ENCODE peak calls at places on chromosomes 11 and 22, in four cellular contexts. J is heart left ventricle, U is A549, V is ovary. L is an unnamed sample.

GRCh38 chr22:46916886-46917625 is 154.6 kb downstream of the TBC1D22A start:
- DNase-seq in J (no peak), U (no peak), V (no peak), L (no peak)

GRCh38 chr11:107623183-107623582 is 32.2 kb downstream of the ELMOD1 start:
- DNase-seq in J (no peak), U (no peak), V (no peak), L (peak; percentile 84)

GRCh38 chr22:37000676-37001534 is 18.3 kb downstream of the TST start:
- DNase-seq in J (no peak), U (no peak), V (no peak), L (no peak)

GRCh38 chr22:19709063-19709769 is 5.1 kb upstream of the SEPTIN5 start:
- DNase-seq in J (peak; percentile 21), U (no peak), V (no peak), L (peak; percentile 19)

GRCh38 chr11:28347351-28347750 is 239.2 kb downstream of the METTL15 start:
- DNase-seq in J (no peak), U (no peak), V (no peak), L (no peak)

GRCh38 chr11:116598556-116598955 is 174.2 kb downstream of the BUD13 start:
- DNase-seq in J (no peak), U (no peak), V (no peak), L (no peak)

GRCh38 chr11:119810478-119811232 is 81.7 kb upstream of the NECTIN1 start:
- DNase-seq in J (no peak), U (no peak), V (no peak), L (no peak)

GRCh38 chr11:125923012-125923579 is 18.8 kb downstream of the DDX25 start:
- DNase-seq in J (peak; percentile 61), U (peak; percentile 71), V (peak; percentile 74), L (no peak)

GRCh38 chr11:85444479-85444878 is 182.7 kb downstream of the DLG2 start:
- DNase-seq in J (no peak), U (no peak), V (no peak), L (no peak)

GRCh38 chr11:132184079-132184478 is 813.7 kb downstream of the NTM start:
- DNase-seq in J (no peak), U (no peak), V (no peak), L (no peak)

GRCh38 chr11:7977251-7977917 is 9.8 kb upstream of the EIF3F start:
- DNase-seq in J (no peak), U (peak; percentile 24), V (no peak), L (no peak)

GRCh38 chr22:35467788-35468187 is 67.8 kb downstream of the MCM5 start:
- DNase-seq in J (peak; percentile 74), U (peak; percentile 29), V (peak; percentile 83), L (peak; percentile 39)

GRCh38 chr22:39666495-39666894 is 95.9 kb downstream of the CACNA1I start:
- DNase-seq in J (no peak), U (no peak), V (no peak), L (no peak)

GRCh38 chr11:106917973-106918372 is 100.3 kb downstream of the GUCY1A2 start:
- DNase-seq in J (no peak), U (no peak), V (no peak), L (no peak)

GRCh38 chr11:130133716-130134115 is 25.9 kb upstream of the ST14 start:
- DNase-seq in J (no peak), U (no peak), V (no peak), L (peak; percentile 31)

GRCh38 chr11:64675417-64676252 is 47.4 kb downstream of the NRXN2 start:
- DNase-seq in J (peak; percentile 81), U (peak; percentile 61), V (no peak), L (no peak)

GRCh38 chr22:45565973-45566372 is 63.3 kb downstream of the FBLN1 start:
- DNase-seq in J (no peak), U (no peak), V (no peak), L (no peak)

GRCh38 chr11:57001674-57002401 is 13.1 kb downstream of the OR5AK2 start:
- DNase-seq in J (no peak), U (peak; percentile 37), V (no peak), L (no peak)

GRCh38 chr22:31139066-31139465 is 1.2 kb downstream of the PLA2G3 start:
- DNase-seq in J (no peak), U (no peak), V (no peak), L (no peak)

GRCh38 chr11:554824-555499 is 5.6 kb downstream of the LMNTD2 start:
- DNase-seq in J (peak; percentile 59), U (peak; percentile 81), V (peak; percentile 73), L (no peak)

GRCh38 chr11:12285106-12285505 is 92.3 kb upstream of the PARVA start:
- DNase-seq in J (no peak), U (no peak), V (no peak), L (no peak)

GRCh38 chr11:114399903-114400221 is 449 bp downstream of the C11orf71 start:
- DNase-seq in J (no peak), U (no peak), V (no peak), L (no peak)

GRCh38 chr22:50114221-50114981 is 24.6 kb downstream of the MOV10L1 start:
- DNase-seq in J (no peak), U (no peak), V (peak; percentile 65), L (no peak)

GRCh38 chr11:131973017-131973416 is 602.6 kb downstream of the NTM start:
- DNase-seq in J (no peak), U (no peak), V (no peak), L (no peak)

GRCh38 chr11:84714316-84714780 is 912.8 kb downstream of the DLG2 start:
- DNase-seq in J (peak; percentile 39), U (peak; percentile 58), V (peak; percentile 36), L (peak; percentile 41)

GRCh38 chr11:134702827-134703226 is 290.8 kb upstream of the B3GAT1 start:
- DNase-seq in J (no peak), U (no peak), V (no peak), L (no peak)

GRCh38 chr22:38467438-38467903 is 425 bp upstream of the KDELR3 start:
- DNase-seq in J (no peak), U (no peak), V (no peak), L (no peak)

GRCh38 chr22:38469306-38469781 is 1.4 kb downstream of the KDELR3 start:
- DNase-seq in J (no peak), U (no peak), V (no peak), L (no peak)

GRCh38 chr22:38468761-38469305 is 937 bp downstream of the KDELR3 start:
- DNase-seq in J (no peak), U (no peak), V (peak; percentile 39), L (no peak)

GRCh38 chr22:38465673-38466490 is 2.0 kb upstream of the KDELR3 start:
- DNase-seq in J (no peak), U (no peak), V (peak; percentile 21), L (peak; percentile 45)

GRCh38 chr22:38467904-38468760 is at the start of gene KDELR3:
- DNase-seq in J (peak; percentile 81), U (no peak), V (peak; percentile 83), L (peak; percentile 57)
- TF ChIP-seq POLR2A in J (no peak), U (peak; percentile 49), V (no peak), L (peak; percentile 68)

GRCh38 chr11:47376543-47377371 is 1.6 kb downstream of the SPI1 start:
- DNase-seq in J (peak; percentile 52), U (no peak), V (peak; percentile 33), L (peak; percentile 80)
- H3K4me3 ChIP-seq in J (peak overlapping the region; percentile 40), U (no peak overlapping the region), V (no peak overlapping the region), L (peak overlapping the region; percentile 21)

GRCh38 chr11:44016546-44017442 is 31.0 kb upstream of the ACCSL start:
- DNase-seq in J (peak; percentile 7), U (no peak), V (no peak), L (no peak)

GRCh38 chr11:44016129-44016528 is 31.7 kb upstream of the ACCSL start:
- DNase-seq in J (peak; percentile 72), U (peak; percentile 32), V (peak; percentile 61), L (no peak)

GRCh38 chr11:44017443-44018126 is 30.2 kb upstream of the ACCSL start:
- DNase-seq in J (no peak), U (no peak), V (no peak), L (no peak)

GRCh38 chr11:44014968-44015623 is 32.7 kb upstream of the ACCSL start:
- DNase-seq in J (no peak), U (no peak), V (no peak), L (no peak)

GRCh38 chr11:44015624-44016007 is 32.2 kb upstream of the ACCSL start:
- DNase-seq in J (no peak), U (no peak), V (no peak), L (no peak)
- H3K4me1 ChIP-seq in J (peaks cover 15% of the 10 kb centered on the region), U (peaks cover 26% of the 10 kb centered on the region), V (peaks cover 14% of the 10 kb centered on the region), L (no peaks in the 10 kb centered on the region)

GRCh38 chr22:38267086-38267485 is 5.7 kb downstream of the TMEM184B start:
- DNase-seq in J (peak; percentile 80), U (no peak), V (no peak), L (no peak)
- TF ChIP-seq POLR2A in J (no peak), U (no peak), V (no peak), L (no peak)